ENCODE peak calls at places on chromosomes 1 and 21, in ten cellular contexts. W, Q, U, V, R, F, E, P, S and T are unnamed samples.

GRCh38 chr1:110798691-110799256 is 74.2 kb upstream of the CD53 start:
- DNase-seq in W (no peak), Q (no peak), U (no peak), V (no peak), R (no peak), F (peak), E (no peak), P (peak), S (no peak), T (no peak)

GRCh38 chr1:245859510-245860114 is 647.5 kb downstream of the SMYD3 start:
- DNase-seq in W (no peak), Q (no peak), U (no peak), V (peak), R (no peak), F (peak), E (no peak), P (no peak), S (no peak), T (no peak)

GRCh38 chr1:66533804-66534745 is at the start of gene SGIP1:
- DNase-seq in W (peak), Q (peak), U (no peak), V (peak), R (no peak), F (peak), E (peak), P (peak), S (no peak), T (peak)

GRCh38 chr21:41866274-41866809 is 12.8 kb downstream of the PRDM15 start:
- DNase-seq in W (no peak), Q (no peak), U (no peak), V (no peak), R (no peak), F (no peak), E (no peak), P (no peak), S (no peak), T (no peak)

GRCh38 chr1:94730450-94730849 is 89.7 kb upstream of the SLC44A3 start:
- DNase-seq in W (no peak), Q (no peak), U (no peak), V (no peak), R (no peak), F (no peak), E (no peak), P (no peak), S (no peak), T (no peak)

GRCh38 chr1:156504062-156504813 is 3.7 kb upstream of the MEF2D start:
- DNase-seq in W (no peak), Q (no peak), U (peak), V (no peak), R (no peak), F (peak), E (no peak), P (peak), S (no peak), T (no peak)

GRCh38 chr1:192747942-192748341 is 60.9 kb upstream of the RGS2 start:
- DNase-seq in W (no peak), Q (no peak), U (no peak), V (no peak), R (no peak), F (peak), E (no peak), P (no peak), S (no peak), T (no peak)

GRCh38 chr1:155002479-155003226 is at the start of gene ZBTB7B:
- DNase-seq in W (peak), Q (peak), U (no peak), V (peak), R (no peak), F (peak), E (no peak), P (peak), S (no peak), T (no peak)

GRCh38 chr1:66758247-66758755 is 6.0 kb downstream of the DYNLT5 start:
- DNase-seq in W (no peak), Q (no peak), U (no peak), V (no peak), R (no peak), F (no peak), E (no peak), P (peak), S (no peak), T (no peak)

GRCh38 chr1:156148236-156148635 is 5.1 kb upstream of the SEMA4A start:
- DNase-seq in W (no peak), Q (no peak), U (no peak), V (no peak), R (no peak), F (no peak), E (no peak), P (no peak), S (no peak), T (no peak)

GRCh38 chr1:201184734-201185453 is 5.7 kb upstream of the IGFN1 start:
- DNase-seq in W (peak), Q (no peak), U (peak), V (peak), R (no peak), F (peak), E (peak), P (peak), S (no peak), T (peak)

GRCh38 chr1:93672069-93672468 is 9.6 kb downstream of the BCAR3 start:
- DNase-seq in W (no peak), Q (peak), U (no peak), V (no peak), R (no peak), F (peak), E (no peak), P (no peak), S (no peak), T (peak)

GRCh38 chr1:99544328-99544727 is 101.6 kb upstream of the PALMD start:
- DNase-seq in W (no peak), Q (no peak), U (no peak), V (no peak), R (no peak), F (peak), E (no peak), P (peak), S (no peak), T (no peak)

GRCh38 chr1:62013264-62013663 is 181.4 kb upstream of the L1TD1 start:
- DNase-seq in W (no peak), Q (no peak), U (no peak), V (no peak), R (no peak), F (no peak), E (no peak), P (no peak), S (no peak), T (no peak)

GRCh38 chr1:85342177-85342576 is 65.7 kb upstream of the BCL10 start:
- DNase-seq in W (no peak), Q (no peak), U (no peak), V (no peak), R (no peak), F (peak), E (no peak), P (no peak), S (no peak), T (no peak)

GRCh38 chr1:65254320-65255087 is 54.8 kb upstream of the DNAJC6 start:
- DNase-seq in W (peak), Q (peak), U (peak), V (peak), R (no peak), F (peak), E (peak), P (peak), S (no peak), T (peak)

GRCh38 chr1:221839794-221840395 is 98.0 kb upstream of the DUSP10 start:
- DNase-seq in W (peak), Q (peak), U (no peak), V (no peak), R (no peak), F (peak), E (no peak), P (no peak), S (no peak), T (peak)